ENCODE peak calls at places on chromosome 16, in six cellular contexts. I, A, D, P, X and Q are unnamed samples.

GRCh38 chr16:29009050-29009837 is 24.4 kb downstream of the LAT start:
- DNase-seq in I (no peak), A (no peak), D (no peak), P (no peak), X (no peak), Q (peak)

GRCh38 chr16:78034530-78034929 is 12.2 kb downstream of the CLEC3A start:
- DNase-seq in I (no peak), A (no peak), D (no peak), P (no peak), X (no peak), Q (no peak)

GRCh38 chr16:50121278-50121677 is 31.8 kb upstream of the TENT4B start:
- DNase-seq in I (no peak), A (no peak), D (no peak), P (no peak), X (no peak), Q (no peak)

GRCh38 chr16:13012591-13012990 is 111.2 kb downstream of the SHISA9 start:
- DNase-seq in I (no peak), A (no peak), D (no peak), P (no peak), X (no peak), Q (no peak)

GRCh38 chr16:83574388-83574787 is 233.4 kb upstream of the HSBP1 start:
- DNase-seq in I (no peak), A (no peak), D (peak), P (no peak), X (no peak), Q (no peak)

GRCh38 chr16:53741546-53741945 is 37.6 kb downstream of the FTO start:
- DNase-seq in I (no peak), A (no peak), D (no peak), P (no peak), X (no peak), Q (no peak)

GRCh38 chr16:67563708-67564468 is 1.6 kb downstream of the CTCF start:
- DNase-seq in I (peak), A (no peak), D (peak), P (peak), X (peak), Q (no peak)

GRCh38 chr16:84815446-84815845 is 4.3 kb upstream of the CRISPLD2 start:
- DNase-seq in I (no peak), A (peak), D (no peak), P (no peak), X (no peak), Q (no peak)

GRCh38 chr16:25692734-25693508 is 1.2 kb downstream of the HS3ST4 start:
- DNase-seq in I (no peak), A (no peak), D (no peak), P (no peak), X (no peak), Q (no peak)

GRCh38 chr16:49356728-49357488 is 16.7 kb upstream of the C16orf78 start:
- DNase-seq in I (no peak), A (no peak), D (no peak), P (no peak), X (peak), Q (no peak)

GRCh38 chr16:66996324-66996982 is 8.1 kb downstream of the CES4A start:
- DNase-seq in I (peak), A (no peak), D (peak), P (no peak), X (no peak), Q (no peak)

GRCh38 chr16:2689968-2690830 is 7.9 kb downstream of the KCTD5 start:
- DNase-seq in I (no peak), A (peak), D (no peak), P (no peak), X (no peak), Q (no peak)

GRCh38 chr16:68367034-68367433 is 56.2 kb downstream of the PRMT7 start:
- DNase-seq in I (peak), A (no peak), D (peak), P (peak), X (peak), Q (peak)

GRCh38 chr16:64539811-64540210 is 582.1 kb downstream of the CDH11 start:
- DNase-seq in I (no peak), A (no peak), D (no peak), P (no peak), X (no peak), Q (no peak)

GRCh38 chr16:30977502-30977901 is 7.5 kb upstream of the HSD3B7 start:
- DNase-seq in I (no peak), A (no peak), D (no peak), P (no peak), X (no peak), Q (no peak)

GRCh38 chr16:22888791-22889190 is 74.8 kb downstream of the HS3ST2 start:
- DNase-seq in I (no peak), A (no peak), D (peak), P (peak), X (no peak), Q (no peak)

GRCh38 chr16:85396879-85397871 is 215.9 kb upstream of the GSE1 start:
- DNase-seq in I (no peak), A (peak), D (no peak), P (no peak), X (no peak), Q (peak)

GRCh38 chr16:30659507-30660423 is 1.5 kb downstream of the FBRS start:
- DNase-seq in I (no peak), A (peak), D (no peak), P (peak), X (peak), Q (no peak)

GRCh38 chr16:86033016-86033474 is 134.1 kb downstream of the IRF8 start:
- DNase-seq in I (no peak), A (no peak), D (no peak), P (no peak), X (no peak), Q (no peak)

GRCh38 chr16:3960049-3960809 is 79.7 kb upstream of the CREBBP start:
- DNase-seq in I (no peak), A (no peak), D (no peak), P (no peak), X (no peak), Q (no peak)

GRCh38 chr16:74570412-74571301 is 36.3 kb downstream of the GLG1 start:
- DNase-seq in I (no peak), A (no peak), D (peak), P (no peak), X (no peak), Q (no peak)

GRCh38 chr16:84600343-84601229 is 17.3 kb downstream of the COTL1 start:
- DNase-seq in I (no peak), A (no peak), D (peak), P (peak), X (no peak), Q (no peak)

GRCh38 chr16:15032547-15033308 is 23.1 kb downstream of the NTAN1 start:
- DNase-seq in I (no peak), A (no peak), D (peak), P (no peak), X (peak), Q (no peak)

GRCh38 chr16:66923247-66923851 is 2.0 kb downstream of the RRAD start:
- DNase-seq in I (no peak), A (no peak), D (peak), P (no peak), X (no peak), Q (peak)

GRCh38 chr16:81137012-81137335 is 40.8 kb upstream of the GCSH start:
- DNase-seq in I (peak), A (no peak), D (peak), P (no peak), X (no peak), Q (peak)

GRCh38 chr16:84914273-84914672 is 94.5 kb downstream of the CRISPLD2 start:
- DNase-seq in I (peak), A (peak), D (no peak), P (no peak), X (no peak), Q (peak)

GRCh38 chr16:48184681-48185080 is 28.9 kb upstream of the ABCC12 start:
- DNase-seq in I (no peak), A (no peak), D (no peak), P (no peak), X (no peak), Q (no peak)

GRCh38 chr16:19860146-19861030 is 24.3 kb downstream of the GPRC5B start:
- DNase-seq in I (no peak), A (no peak), D (peak), P (no peak), X (no peak), Q (no peak)

GRCh38 chr16:65661451-65661850 is 539.6 kb upstream of the CDH11 start:
- DNase-seq in I (no peak), A (no peak), D (no peak), P (no peak), X (no peak), Q (no peak)

GRCh38 chr16:72827907-72828306 is 220.0 kb downstream of the ZFHX3 start:
- DNase-seq in I (no peak), A (no peak), D (peak), P (no peak), X (no peak), Q (no peak)

GRCh38 chr16:11986521-11987057 is 10.1 kb downstream of the SNX29 start:
- DNase-seq in I (no peak), A (no peak), D (peak), P (no peak), X (no peak), Q (no peak)

GRCh38 chr16:49018259-49018931 is 263.2 kb downstream of the CBLN1 start:
- DNase-seq in I (no peak), A (no peak), D (no peak), P (no peak), X (no peak), Q (no peak)

GRCh38 chr16:84175351-84176081 is 11.3 kb downstream of the TAF1C start:
- DNase-seq in I (peak), A (no peak), D (peak), P (peak), X (peak), Q (peak)

GRCh38 chr16:67521095-67521804 is 7.4 kb upstream of the RIPOR1 start:
- DNase-seq in I (peak), A (peak), D (peak), P (peak), X (peak), Q (peak)

GRCh38 chr16:85460252-85460982 is 152.7 kb upstream of the GSE1 start:
- DNase-seq in I (no peak), A (no peak), D (no peak), P (no peak), X (no peak), Q (peak)

DNA sequence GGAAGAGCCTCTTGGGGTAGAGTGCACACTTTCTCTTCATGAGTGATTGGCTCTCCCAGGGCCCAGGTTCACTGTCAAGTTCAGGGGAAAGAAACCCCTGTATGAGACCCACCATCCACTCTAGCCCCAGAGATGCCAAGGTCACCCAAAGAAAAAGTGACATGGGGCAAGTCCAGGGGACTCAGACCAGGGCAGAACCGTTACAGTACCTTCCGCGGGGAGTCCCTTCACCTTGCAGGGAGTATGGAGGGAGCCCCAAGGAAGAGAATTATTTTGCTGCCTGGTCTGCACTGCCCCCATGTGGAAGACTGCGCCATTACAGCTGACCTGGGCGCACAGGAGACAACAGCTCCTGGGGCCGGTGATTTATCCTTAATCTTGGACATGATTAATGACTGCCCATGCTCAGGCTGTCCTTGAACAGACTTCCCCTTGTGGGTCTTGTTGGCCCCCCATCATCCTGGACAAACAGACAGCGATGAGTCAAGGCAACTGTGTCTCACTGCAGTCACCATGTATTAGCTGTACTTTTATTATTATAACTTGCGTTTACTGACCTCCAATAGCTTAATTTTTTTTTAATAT is 29.9 kb downstream of the VAC14 start:
- DNase-seq in I (peak), A (no peak), D (peak), P (peak), X (peak), Q (peak)
- TF ChIP-seq POLR2A in I (no peak), A (no peak), D (no peak), P (no peak), X (no peak), Q (no peak)

GRCh38 chr16:670485-671352 is 2.8 kb downstream of the RHOT2 start:
- DNase-seq in I (no peak), A (no peak), D (no peak), P (no peak), X (no peak), Q (no peak)
- TF ChIP-seq POLR2A in I (no peak), A (no peak), D (no peak), P (no peak), X (no peak), Q (no peak)

GRCh38 chr16:8850279-8850885 is 18.4 kb downstream of the CARHSP1 start:
- DNase-seq in I (peak), A (no peak), D (peak), P (peak), X (no peak), Q (no peak)
- TF ChIP-seq POLR2A in I (no peak), A (no peak), D (no peak), P (peak), X (no peak), Q (no peak)

GRCh38 chr16:89020925-89021595 is 44.1 kb upstream of the CBFA2T3 start:
- DNase-seq in I (no peak), A (peak), D (no peak), P (no peak), X (no peak), Q (no peak)

GRCh38 chr16:89022051-89022836 is 45.2 kb upstream of the CBFA2T3 start:
- DNase-seq in I (no peak), A (no peak), D (no peak), P (no peak), X (no peak), Q (no peak)

GRCh38 chr16:89019511-89019910 is 42.5 kb upstream of the CBFA2T3 start:
- DNase-seq in I (no peak), A (peak), D (no peak), P (no peak), X (no peak), Q (no peak)

GRCh38 chr16:89018605-89019158 is 41.7 kb upstream of the CBFA2T3 start:
- DNase-seq in I (no peak), A (peak), D (no peak), P (no peak), X (no peak), Q (no peak)

DNA sequence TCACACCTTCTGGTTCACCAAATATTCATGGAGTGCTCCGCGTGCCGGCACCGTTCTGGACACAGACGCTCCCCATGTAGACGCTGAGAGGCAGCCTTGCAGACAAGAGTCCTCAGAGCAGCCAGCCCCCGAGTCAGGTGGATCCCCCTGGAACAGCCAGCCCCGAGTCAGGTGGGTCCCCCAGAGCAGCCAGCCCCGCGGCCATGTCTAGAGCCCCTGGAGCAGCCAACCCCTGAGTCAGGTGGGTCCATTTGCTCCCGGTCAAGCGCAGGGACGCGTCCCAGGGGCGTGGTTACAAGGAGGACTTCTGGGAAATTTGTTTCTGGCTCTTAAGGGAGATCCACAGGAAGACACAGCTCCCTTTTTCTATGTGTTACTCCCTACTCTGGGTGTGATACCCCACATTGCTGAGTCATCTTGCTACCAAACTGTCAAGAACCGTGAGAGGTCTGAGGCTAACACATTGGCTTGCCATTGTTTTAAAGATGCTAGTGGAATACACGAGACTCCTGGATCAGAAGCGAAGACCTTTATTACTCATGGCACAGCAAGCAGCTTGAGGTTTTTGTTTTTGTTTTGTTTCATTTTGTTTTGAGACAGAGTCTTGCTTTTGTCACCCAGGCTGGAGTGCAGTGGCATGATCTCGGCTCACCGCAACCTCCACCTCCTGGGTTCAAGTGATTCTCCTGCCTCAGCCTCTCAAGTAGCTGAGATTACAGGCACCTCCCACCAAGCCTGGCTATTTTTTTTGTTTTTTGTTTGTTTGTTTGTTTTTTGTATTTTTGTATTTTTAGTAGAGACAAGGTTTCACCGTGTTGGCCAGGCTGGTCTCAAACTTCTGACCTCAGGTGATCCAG is 43.3 kb upstream of the CBFA2T3 start:
- DNase-seq in I (no peak), A (peak), D (no peak), P (no peak), X (no peak), Q (no peak)
- TF ChIP-seq POLR2A in I (no peak), A (no peak), D (no peak), P (no peak), X (no peak), Q (no peak)

GRCh38 chr16:87809150-87809902 is 43.5 kb upstream of the KLHDC4 start:
- DNase-seq in I (no peak), A (no peak), D (peak), P (peak), X (peak), Q (no peak)

GRCh38 chr16:87803385-87803784 is 37.6 kb upstream of the KLHDC4 start:
- DNase-seq in I (no peak), A (no peak), D (no peak), P (no peak), X (no peak), Q (no peak)

GRCh38 chr16:87808108-87808507 is 42.3 kb upstream of the KLHDC4 start:
- DNase-seq in I (no peak), A (no peak), D (no peak), P (no peak), X (no peak), Q (no peak)

GRCh38 chr16:87806246-87806607 is 40.4 kb upstream of the KLHDC4 start:
- DNase-seq in I (no peak), A (no peak), D (peak), P (no peak), X (peak), Q (no peak)

GRCh38 chr16:87806608-87807546 is 41.1 kb upstream of the KLHDC4 start:
- DNase-seq in I (no peak), A (no peak), D (peak), P (peak), X (peak), Q (peak)
- TF ChIP-seq POLR2A in I (no peak), A (no peak), D (no peak), P (no peak), X (no peak), Q (no peak)